ENCODE peak calls at places on chromosome 2, in six cellular contexts. One of them, this sample, is unnamed.
A peak's percentile ranks its signal among the peaks of the same experiment; 100 is the strongest.

GRCh38 chr2:118846667-118847446 is 591 bp downstream of the EN1 start:
- DNase-seq in K562: peak; percentile 62
- DNase-seq in tibial artery: no peak
- DNase-seq in spleen: no peak
- DNase-seq in heart left ventricle: no peak
- DNase-seq in fibroblast of mammary gland: peak; percentile 53
- DNase-seq in this sample: peak; percentile 26

GRCh38 chr2:21427606-21428005 is 303.8 kb downstream of the TDRD15 start:
- DNase-seq in K562: no peak
- DNase-seq in fibroblast of mammary gland: no peak
- DNase-seq in tibial artery: no peak
- DNase-seq in heart left ventricle: no peak
- DNase-seq in spleen: no peak
- DNase-seq in this sample: no peak

GRCh38 chr2:26564121-26564520 is 77.0 kb downstream of the CIB4 start:
- DNase-seq in heart left ventricle: no peak
- DNase-seq in K562: no peak
- DNase-seq in fibroblast of mammary gland: no peak
- DNase-seq in tibial artery: no peak
- DNase-seq in spleen: peak; percentile 35
- DNase-seq in this sample: no peak

GRCh38 chr2:66283776-66284175 is 151.1 kb upstream of the MEIS1 start:
- DNase-seq in heart left ventricle: no peak
- DNase-seq in fibroblast of mammary gland: no peak
- DNase-seq in spleen: no peak
- DNase-seq in tibial artery: no peak
- DNase-seq in K562: no peak
- DNase-seq in this sample: no peak

GRCh38 chr2:105102963-105103421 is 65.1 kb downstream of the MRPS9 start:
- DNase-seq in tibial artery: no peak
- DNase-seq in heart left ventricle: no peak
- DNase-seq in spleen: no peak
- DNase-seq in fibroblast of mammary gland: peak; percentile 50
- DNase-seq in K562: no peak
- DNase-seq in this sample: peak; percentile 82

GRCh38 chr2:128326296-128326790 is 7.7 kb upstream of the HS6ST1 start:
- DNase-seq in spleen: no peak
- DNase-seq in K562: no peak
- DNase-seq in fibroblast of mammary gland: no peak
- DNase-seq in tibial artery: no peak
- DNase-seq in heart left ventricle: no peak
- DNase-seq in this sample: no peak

GRCh38 chr2:47569658-47570398 is 166.9 kb downstream of the MSH2 start:
- DNase-seq in heart left ventricle: no peak
- DNase-seq in tibial artery: no peak
- DNase-seq in spleen: no peak
- DNase-seq in fibroblast of mammary gland: peak; percentile 6
- DNase-seq in K562: no peak
- DNase-seq in this sample: peak; percentile 15

GRCh38 chr2:76160683-76161082 is 450.0 kb upstream of the GCFC2 start:
- DNase-seq in spleen: no peak
- DNase-seq in tibial artery: no peak
- DNase-seq in fibroblast of mammary gland: no peak
- DNase-seq in heart left ventricle: no peak
- DNase-seq in K562: no peak
- DNase-seq in this sample: no peak

GRCh38 chr2:199596549-199596948 is 138.8 kb upstream of the SATB2 start:
- DNase-seq in tibial artery: no peak
- DNase-seq in fibroblast of mammary gland: peak; percentile 24
- DNase-seq in heart left ventricle: no peak
- DNase-seq in spleen: no peak
- DNase-seq in K562: no peak
- DNase-seq in this sample: peak; percentile 27

GRCh38 chr2:53631313-53632125 is 136.1 kb upstream of the CHAC2 start:
- DNase-seq in K562: no peak
- DNase-seq in spleen: no peak
- DNase-seq in heart left ventricle: no peak
- DNase-seq in fibroblast of mammary gland: no peak
- DNase-seq in tibial artery: no peak
- DNase-seq in this sample: no peak

GRCh38 chr2:40760071-40760666 is 308.3 kb upstream of the SLC8A1 start:
- DNase-seq in heart left ventricle: peak; percentile 30
- DNase-seq in K562: peak; percentile 4
- DNase-seq in spleen: no peak
- DNase-seq in tibial artery: peak; percentile 29
- DNase-seq in fibroblast of mammary gland: peak; percentile 64
- DNase-seq in this sample: peak; percentile 39

GRCh38 chr2:19651466-19651865 is 250.3 kb downstream of the TTC32 start:
- DNase-seq in heart left ventricle: no peak
- DNase-seq in K562: no peak
- DNase-seq in spleen: no peak
- DNase-seq in fibroblast of mammary gland: peak; percentile 89
- DNase-seq in tibial artery: no peak
- DNase-seq in this sample: no peak

GRCh38 chr2:42789751-42790150 is 2.6 kb downstream of the HAAO start:
- DNase-seq in fibroblast of mammary gland: no peak
- DNase-seq in heart left ventricle: no peak
- DNase-seq in spleen: no peak
- DNase-seq in tibial artery: no peak
- DNase-seq in K562: no peak
- DNase-seq in this sample: no peak

GRCh38 chr2:218671077-218671653 is 637 bp downstream of the RNF25 start:
- DNase-seq in fibroblast of mammary gland: peak; percentile 49
- DNase-seq in spleen: no peak
- DNase-seq in heart left ventricle: no peak
- DNase-seq in K562: no peak
- DNase-seq in tibial artery: no peak
- DNase-seq in this sample: peak; percentile 18

GRCh38 chr2:191560594-191560993 is 117.3 kb upstream of the NABP1 start:
- DNase-seq in tibial artery: no peak
- DNase-seq in heart left ventricle: no peak
- DNase-seq in fibroblast of mammary gland: no peak
- DNase-seq in K562: no peak
- DNase-seq in spleen: no peak
- DNase-seq in this sample: no peak

GRCh38 chr2:217325810-217326209 is 465.9 kb upstream of the TNP1 start:
- DNase-seq in tibial artery: no peak
- DNase-seq in spleen: no peak
- DNase-seq in heart left ventricle: no peak
- DNase-seq in fibroblast of mammary gland: no peak
- DNase-seq in K562: no peak
- DNase-seq in this sample: no peak

GRCh38 chr2:68292108-68292710 is 27.5 kb downstream of the CNRIP1 start:
- DNase-seq in fibroblast of mammary gland: peak; percentile 40
- DNase-seq in heart left ventricle: no peak
- DNase-seq in K562: peak; percentile 49
- DNase-seq in tibial artery: no peak
- DNase-seq in spleen: no peak
- DNase-seq in this sample: peak; percentile 63

DNA sequence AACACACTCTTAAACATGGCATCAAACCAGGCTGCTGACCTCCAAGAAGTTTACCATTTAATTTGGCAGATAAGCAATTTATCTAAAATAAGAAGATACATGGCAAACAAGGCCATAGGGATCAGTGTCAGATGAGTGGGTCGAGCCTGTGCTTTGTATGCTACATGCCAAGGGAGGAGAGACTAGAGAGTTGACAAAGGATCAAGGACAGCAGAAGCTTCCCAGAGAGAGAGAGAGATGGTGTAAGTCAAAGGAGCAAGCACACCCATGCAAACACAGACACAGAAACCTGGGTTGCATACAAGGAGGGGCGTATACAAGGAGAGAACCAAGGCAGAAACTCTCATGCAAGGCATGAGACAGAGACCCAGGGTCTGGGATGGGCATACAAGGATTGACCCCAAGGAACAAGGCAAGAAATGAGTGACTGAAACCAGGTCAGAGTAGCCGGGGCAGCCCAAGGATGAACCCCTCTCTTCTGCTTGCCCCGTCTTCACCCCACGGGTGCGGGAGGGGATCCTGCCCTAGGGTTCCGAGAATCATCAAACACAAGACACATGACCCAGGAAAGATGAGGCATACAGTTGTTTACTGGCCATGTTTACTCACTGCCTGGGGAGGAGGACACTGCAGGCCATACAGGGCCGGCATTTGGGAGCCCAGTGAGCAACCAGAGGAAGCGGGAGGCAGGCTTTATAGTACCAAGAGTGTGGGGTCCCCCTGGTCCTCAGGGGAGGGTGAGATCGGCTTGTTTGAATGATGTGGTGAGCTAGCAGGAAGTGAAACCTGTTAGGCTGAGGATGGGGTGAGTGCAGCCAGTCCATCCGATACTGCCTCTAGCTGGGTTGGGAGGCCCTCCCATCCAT is 529.2 kb upstream of the ID2 start:
- DNase-seq in K562: no peak
- DNase-seq in tibial artery: no peak
- DNase-seq in spleen: no peak
- DNase-seq in heart left ventricle: no peak
- DNase-seq in fibroblast of mammary gland: no peak
- DNase-seq in this sample: no peak
- H3K4me3 ChIP-seq in K562: no peak overlapping the region
- H3K4me3 ChIP-seq in tibial artery: no peak overlapping the region
- H3K4me3 ChIP-seq in spleen: no peak overlapping the region
- H3K4me3 ChIP-seq in heart left ventricle: no peak overlapping the region
- H3K4me3 ChIP-seq in fibroblast of mammary gland: no peak overlapping the region
- H3K4me3 ChIP-seq in this sample: no peak overlapping the region

GRCh38 chr2:65137197-65137780 is 7.4 kb upstream of the RAB1A start:
- DNase-seq in tibial artery: no peak
- DNase-seq in heart left ventricle: no peak
- DNase-seq in fibroblast of mammary gland: no peak
- DNase-seq in K562: no peak
- DNase-seq in spleen: no peak
- DNase-seq in this sample: no peak

GRCh38 chr2:65146067-65146466 is 16.2 kb upstream of the RAB1A start:
- DNase-seq in spleen: no peak
- DNase-seq in K562: no peak
- DNase-seq in tibial artery: no peak
- DNase-seq in fibroblast of mammary gland: no peak
- DNase-seq in heart left ventricle: no peak
- DNase-seq in this sample: no peak

GRCh38 chr2:65144571-65144970 is 14.7 kb upstream of the RAB1A start:
- DNase-seq in heart left ventricle: no peak
- DNase-seq in fibroblast of mammary gland: no peak
- DNase-seq in spleen: no peak
- DNase-seq in tibial artery: no peak
- DNase-seq in K562: no peak
- DNase-seq in this sample: no peak

DNA sequence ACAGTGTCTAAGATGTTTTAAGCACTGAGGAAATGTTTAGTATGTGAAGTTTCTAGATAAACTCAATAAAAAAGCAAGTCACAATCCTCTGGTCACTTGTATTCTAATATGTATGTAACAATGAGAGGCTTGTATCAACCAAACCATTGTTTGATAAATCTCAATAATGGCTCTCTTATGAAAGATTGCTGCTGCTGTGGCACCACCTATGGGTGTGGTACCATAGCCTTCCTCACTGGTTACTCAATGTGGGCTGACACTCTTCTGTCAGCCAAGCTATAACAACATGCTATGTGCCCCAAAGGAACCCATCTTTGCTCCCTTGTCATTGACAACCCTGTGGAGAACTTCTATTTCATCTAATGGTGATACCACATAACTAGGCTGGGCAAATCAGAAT is 12.6 kb upstream of the RAB1A start:
- DNase-seq in spleen: no peak
- DNase-seq in K562: no peak
- DNase-seq in tibial artery: no peak
- DNase-seq in heart left ventricle: no peak
- DNase-seq in fibroblast of mammary gland: peak; percentile 14
- DNase-seq in this sample: peak; percentile 22
- TF ChIP-seq CTCF in spleen: no peak
- TF ChIP-seq CTCF in K562: peak; percentile 18
- TF ChIP-seq CTCF in tibial artery: no peak
- TF ChIP-seq CTCF in heart left ventricle: no peak
- TF ChIP-seq CTCF in fibroblast of mammary gland: peak; percentile 16
- TF ChIP-seq CTCF in this sample: peak; percentile 47

GRCh38 chr2:197890160-197890559 is 85.8 kb downstream of the PLCL1 start:
- DNase-seq in spleen: no peak
- DNase-seq in fibroblast of mammary gland: no peak
- DNase-seq in heart left ventricle: no peak
- DNase-seq in tibial artery: no peak
- DNase-seq in K562: no peak
- DNase-seq in this sample: no peak

GRCh38 chr2:197894751-197895274 is 90.4 kb downstream of the PLCL1 start:
- DNase-seq in heart left ventricle: no peak
- DNase-seq in K562: no peak
- DNase-seq in spleen: no peak
- DNase-seq in tibial artery: no peak
- DNase-seq in fibroblast of mammary gland: no peak
- DNase-seq in this sample: no peak

GRCh38 chr2:197897944-197898678 is 93.7 kb downstream of the PLCL1 start:
- DNase-seq in spleen: no peak
- DNase-seq in K562: no peak
- DNase-seq in tibial artery: no peak
- DNase-seq in heart left ventricle: no peak
- DNase-seq in fibroblast of mammary gland: no peak
- DNase-seq in this sample: no peak

GRCh38 chr2:197891897-197892442 is 87.6 kb downstream of the PLCL1 start:
- DNase-seq in fibroblast of mammary gland: no peak
- DNase-seq in spleen: no peak
- DNase-seq in heart left ventricle: no peak
- DNase-seq in tibial artery: no peak
- DNase-seq in K562: no peak
- DNase-seq in this sample: no peak

DNA sequence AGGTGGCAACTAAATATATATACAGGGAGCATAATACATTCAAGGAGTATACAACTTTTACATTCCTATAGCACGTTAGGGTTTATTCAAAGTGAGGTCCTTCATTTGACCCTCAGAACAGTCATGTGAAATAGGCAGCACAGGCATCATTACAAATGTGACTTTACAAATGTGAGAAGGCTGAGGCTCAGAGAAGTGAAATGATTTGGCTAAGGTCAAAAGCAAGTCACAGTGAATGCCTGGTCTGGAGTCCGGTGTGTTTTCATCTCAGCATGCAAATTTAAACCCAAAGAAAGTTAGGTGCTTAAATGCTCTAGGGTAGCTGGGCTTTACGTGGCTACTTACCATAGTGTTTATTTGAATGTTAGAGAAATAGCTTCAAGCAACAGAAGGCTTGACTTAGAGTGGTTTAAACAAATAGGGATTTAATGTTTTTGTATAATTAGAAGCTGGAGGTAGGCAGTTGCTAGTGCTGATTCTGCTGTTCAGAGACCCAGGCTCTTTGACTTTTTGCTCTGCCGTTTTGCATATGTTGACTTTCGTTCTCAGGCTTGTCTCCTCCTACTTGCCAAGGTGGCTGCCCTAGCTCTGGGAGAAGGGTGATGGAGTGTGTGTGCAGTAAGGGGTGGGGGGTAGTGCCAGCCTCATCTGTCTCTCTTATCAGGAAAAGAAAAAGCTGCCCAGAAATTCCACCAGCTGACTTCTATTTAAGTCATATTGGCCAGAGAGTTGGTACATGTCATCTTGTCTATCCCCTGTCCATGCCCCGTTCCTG is 89.2 kb downstream of the PLCL1 start:
- DNase-seq in spleen: no peak
- DNase-seq in tibial artery: no peak
- DNase-seq in heart left ventricle: peak; percentile 41
- DNase-seq in K562: no peak
- DNase-seq in fibroblast of mammary gland: no peak
- DNase-seq in this sample: no peak
- H3K4me3 ChIP-seq in spleen: no peak overlapping the region
- H3K4me3 ChIP-seq in tibial artery: peak overlapping the region; percentile 13
- H3K4me3 ChIP-seq in heart left ventricle: no peak overlapping the region
- H3K4me3 ChIP-seq in K562: peak overlapping the region; percentile 5
- H3K4me3 ChIP-seq in fibroblast of mammary gland: no peak overlapping the region
- H3K4me3 ChIP-seq in this sample: no peak overlapping the region

GRCh38 chr2:231541605-231542509 is 11.6 kb upstream of the NMUR1 start:
- DNase-seq in heart left ventricle: no peak
- DNase-seq in tibial artery: no peak
- DNase-seq in fibroblast of mammary gland: no peak
- DNase-seq in spleen: peak; percentile 65
- DNase-seq in K562: peak; percentile 27
- DNase-seq in this sample: peak; percentile 41
- TF ChIP-seq CTCF in heart left ventricle: no peak
- TF ChIP-seq CTCF in tibial artery: no peak
- TF ChIP-seq CTCF in fibroblast of mammary gland: peak; percentile 30
- TF ChIP-seq CTCF in spleen: no peak
- TF ChIP-seq CTCF in K562: peak; percentile 51
- TF ChIP-seq CTCF in this sample: peak; percentile 41

This sample was measured in choroid plexus epithelial cell.